ENCODE peak calls at places on chromosomes 12 and 14, in five cellular contexts. H, D, G, M and Y are unnamed samples.

GRCh38 chr14:104795468-104795780 is at the start of gene AKT1:
- DNase-seq in H (no peak), D (no peak), G (no peak), M (no peak), Y (no peak)

GRCh38 chr12:29350080-29350479 is 30.9 kb downstream of the ERGIC2 start:
- DNase-seq in H (peak), D (no peak), G (no peak), M (no peak), Y (no peak)

GRCh38 chr12:72024613-72025012 is 86.0 kb downstream of the TPH2 start:
- DNase-seq in H (no peak), D (no peak), G (no peak), M (no peak), Y (no peak)

GRCh38 chr14:91246051-91246852 is 1.7 kb upstream of the GPR68 start:
- DNase-seq in H (no peak), D (no peak), G (no peak), M (no peak), Y (no peak)

GRCh38 chr14:61089126-61089750 is 108.2 kb downstream of the SLC38A6 start:
- DNase-seq in H (no peak), D (no peak), G (no peak), M (no peak), Y (no peak)

GRCh38 chr12:59716049-59716448 is 120.2 kb downstream of the SLC16A7 start:
- DNase-seq in H (no peak), D (no peak), G (no peak), M (no peak), Y (no peak)

GRCh38 chr14:77158175-77158908 is 16.8 kb upstream of the ZDHHC22 start:
- DNase-seq in H (no peak), D (no peak), G (no peak), M (peak), Y (peak)

GRCh38 chr14:104580961-104581360 is 1.4 kb downstream of the C14orf180 start:
- DNase-seq in H (no peak), D (peak), G (no peak), M (peak), Y (no peak)

GRCh38 chr12:88237954-88238353 is 95.8 kb downstream of the TMTC3 start:
- DNase-seq in H (peak), D (no peak), G (no peak), M (no peak), Y (peak)

GRCh38 chr14:60381909-60382308 is 104.0 kb downstream of the C14orf39 start:
- DNase-seq in H (no peak), D (no peak), G (no peak), M (no peak), Y (no peak)

GRCh38 chr14:68278568-68279436 is 459.2 kb downstream of the RAD51B start:
- DNase-seq in H (no peak), D (no peak), G (peak), M (no peak), Y (peak)

GRCh38 chr14:50603565-50603964 is 43.6 kb downstream of the ATL1 start:
- DNase-seq in H (no peak), D (no peak), G (no peak), M (no peak), Y (peak)

GRCh38 chr14:104690266-104690711 is 871 bp downstream of the INF2 start:
- DNase-seq in H (no peak), D (no peak), G (no peak), M (no peak), Y (no peak)

GRCh38 chr14:94690486-94690885 is 78.3 kb downstream of the SERPINA3 start:
- DNase-seq in H (no peak), D (no peak), G (no peak), M (peak), Y (no peak)

GRCh38 chr14:65164068-65164824 is 61.9 kb upstream of the MAX start:
- DNase-seq in H (no peak), D (no peak), G (peak), M (no peak), Y (peak)

GRCh38 chr12:13114251-13115052 is 11.0 kb upstream of the GSG1 start:
- DNase-seq in H (no peak), D (no peak), G (no peak), M (no peak), Y (no peak)

GRCh38 chr12:112161711-112162110 is 36.4 kb downstream of the TRAFD1 start:
- DNase-seq in H (no peak), D (no peak), G (no peak), M (peak), Y (no peak)

GRCh38 chr12:65585648-65586420 is 238.4 kb upstream of the HMGA2 start:
- DNase-seq in H (no peak), D (no peak), G (no peak), M (no peak), Y (no peak)

GRCh38 chr12:120630139-120630895 is 10.1 kb upstream of the CABP1 start:
- DNase-seq in H (no peak), D (no peak), G (peak), M (no peak), Y (no peak)

GRCh38 chr14:53237488-53237887 is 84.4 kb upstream of the DDHD1 start:
- DNase-seq in H (no peak), D (no peak), G (no peak), M (no peak), Y (no peak)

GRCh38 chr12:101719566-101719965 is 19.7 kb downstream of the SYCP3 start:
- DNase-seq in H (no peak), D (no peak), G (no peak), M (no peak), Y (no peak)